ENCODE peak calls at places on chromosomes 5 and 9, in six cellular contexts. J, F, C, S, R and I are unnamed samples.

GRCh38 chr5:1262381-1262780 is 32.5 kb downstream of the TERT start:
- DNase-seq in J (no peak), F (no peak), C (no peak), S (no peak), R (peak), I (no peak)

GRCh38 chr5:123119334-123119986 is 30.4 kb downstream of the PRDM6 start:
- DNase-seq in J (no peak), F (no peak), C (no peak), S (no peak), R (no peak), I (no peak)

GRCh38 chr9:88106492-88106891 is 31.8 kb downstream of the SPATA31C2 start:
- DNase-seq in J (no peak), F (peak), C (peak), S (no peak), R (no peak), I (no peak)

GRCh38 chr5:86689103-86689729 is 71.5 kb downstream of the COX7C start:
- DNase-seq in J (no peak), F (no peak), C (no peak), S (no peak), R (no peak), I (no peak)

GRCh38 chr9:86637515-86637914 is 283.3 kb upstream of the TUT7 start:
- DNase-seq in J (no peak), F (no peak), C (peak), S (peak), R (no peak), I (no peak)

GRCh38 chr5:88930336-88930735 is 47.4 kb upstream of the MEF2C start:
- DNase-seq in J (no peak), F (no peak), C (no peak), S (no peak), R (no peak), I (no peak)

GRCh38 chr5:139709587-139710369 is 61.6 kb downstream of the CXXC5 start:
- DNase-seq in J (no peak), F (no peak), C (no peak), S (no peak), R (no peak), I (no peak)

GRCh38 chr5:146862641-146863040 is 15.9 kb downstream of the PPP2R2B start:
- DNase-seq in J (no peak), F (no peak), C (no peak), S (no peak), R (no peak), I (no peak)

GRCh38 chr9:123359546-123359945 is 3.5 kb downstream of the CRB2 start:
- DNase-seq in J (no peak), F (no peak), C (no peak), S (no peak), R (no peak), I (no peak)

GRCh38 chr5:151298063-151298462 is 5.5 kb downstream of the SLC36A3 start:
- DNase-seq in J (peak), F (no peak), C (peak), S (no peak), R (no peak), I (no peak)

GRCh38 chr9:129606161-129607025 is 14.5 kb downstream of the C9orf50 start:
- DNase-seq in J (no peak), F (no peak), C (no peak), S (no peak), R (no peak), I (no peak)

GRCh38 chr5:73120222-73121108 is at the start of gene TMEM171:
- DNase-seq in J (no peak), F (peak), C (peak), S (no peak), R (peak), I (no peak)

GRCh38 chr5:119343766-119344165 is 12.1 kb upstream of the TNFAIP8 start:
- DNase-seq in J (no peak), F (no peak), C (no peak), S (no peak), R (no peak), I (no peak)

GRCh38 chr5:72658767-72659540 is 151.7 kb upstream of the ZNF366 start:
- DNase-seq in J (no peak), F (no peak), C (no peak), S (no peak), R (no peak), I (no peak)

GRCh38 chr9:107049046-107049824 is 186.3 kb downstream of the ZNF462 start:
- DNase-seq in J (no peak), F (no peak), C (no peak), S (no peak), R (no peak), I (no peak)